ENCODE peak calls at places on chromosomes 2 and 18, in ten cellular contexts. Z, O, C, K, X, M, G, B, J and P are unnamed samples.

GRCh38 chr2:238502088-238502810 is 75.5 kb downstream of the ASB1 start:
- DNase-seq in Z (no peak), O (no peak), C (no peak), K (no peak), X (peak), M (no peak), G (no peak), B (no peak), J (no peak), P (no peak)

GRCh38 chr2:101900375-101900774 is 91.4 kb upstream of the IL1R2 start:
- DNase-seq in Z (no peak), O (no peak), C (no peak), K (no peak), X (no peak), M (no peak), G (no peak), B (no peak), J (no peak), P (peak)

GRCh38 chr2:2041256-2041824 is 289.7 kb downstream of the MYT1L start:
- DNase-seq in Z (no peak), O (no peak), C (no peak), K (no peak), X (no peak), M (no peak), G (no peak), B (no peak), J (no peak), P (no peak)

GRCh38 chr2:220143336-220143735 is 515.9 kb downstream of the SLC4A3 start:
- DNase-seq in Z (peak), O (no peak), C (peak), K (no peak), X (no peak), M (peak), G (no peak), B (no peak), J (peak), P (peak)

GRCh38 chr2:215751200-215751910 is 262.0 kb downstream of the MREG start:
- DNase-seq in Z (peak), O (no peak), C (peak), K (no peak), X (no peak), M (peak), G (no peak), B (no peak), J (no peak), P (peak)

GRCh38 chr2:10721344-10722251 is at the start of gene ATP6V1C2:
- DNase-seq in Z (no peak), O (peak), C (no peak), K (peak), X (peak), M (no peak), G (no peak), B (peak), J (peak), P (peak)

GRCh38 chr2:132804045-132804444 is 134.0 kb upstream of the LYPD1 start:
- DNase-seq in Z (peak), O (no peak), C (peak), K (no peak), X (no peak), M (peak), G (no peak), B (no peak), J (peak), P (no peak)

GRCh38 chr18:37385846-37386435 is 179.7 kb downstream of the CELF4 start:
- DNase-seq in Z (peak), O (no peak), C (peak), K (peak), X (no peak), M (peak), G (no peak), B (no peak), J (peak), P (peak)

GRCh38 chr2:223560704-223561435 is 41.3 kb downstream of the SCG2 start:
- DNase-seq in Z (peak), O (no peak), C (peak), K (no peak), X (no peak), M (peak), G (no peak), B (no peak), J (no peak), P (no peak)

GRCh38 chr2:198731842-198732421 is 725.8 kb downstream of the SATB2 start:
- DNase-seq in Z (no peak), O (no peak), C (no peak), K (no peak), X (no peak), M (peak), G (no peak), B (no peak), J (no peak), P (no peak)

GRCh38 chr18:79728931-79729586 is 49.5 kb downstream of the CTDP1 start:
- DNase-seq in Z (no peak), O (no peak), C (no peak), K (no peak), X (no peak), M (no peak), G (no peak), B (no peak), J (no peak), P (no peak)

GRCh38 chr2:100655446-100655845 is 92.7 kb downstream of the PDCL3 start:
- DNase-seq in Z (no peak), O (no peak), C (no peak), K (no peak), X (no peak), M (no peak), G (no peak), B (no peak), J (no peak), P (no peak)

GRCh38 chr2:159904565-159905281 is 106.7 kb upstream of the CD302 start:
- DNase-seq in Z (no peak), O (peak), C (no peak), K (peak), X (peak), M (no peak), G (peak), B (peak), J (peak), P (peak)

GRCh38 chr2:126219081-126219480 is 436.9 kb upstream of the GYPC start:
- DNase-seq in Z (no peak), O (no peak), C (no peak), K (no peak), X (no peak), M (no peak), G (no peak), B (no peak), J (no peak), P (no peak)

GRCh38 chr2:232489516-232490220 is 2.0 kb upstream of the ECEL1 start:
- DNase-seq in Z (no peak), O (no peak), C (no peak), K (no peak), X (peak), M (no peak), G (peak), B (no peak), J (no peak), P (no peak)

GRCh38 chr2:9287400-9288059 is 80.9 kb downstream of the ASAP2 start:
- DNase-seq in Z (peak), O (no peak), C (peak), K (no peak), X (no peak), M (peak), G (no peak), B (no peak), J (peak), P (peak)

GRCh38 chr2:200454839-200455801 is 54.7 kb downstream of the KCTD18 start:
- DNase-seq in Z (peak), O (no peak), C (peak), K (no peak), X (no peak), M (peak), G (no peak), B (no peak), J (no peak), P (no peak)

GRCh38 chr18:42363446-42363845 is 408.4 kb downstream of the PIK3C3 start:
- DNase-seq in Z (no peak), O (no peak), C (no peak), K (no peak), X (no peak), M (no peak), G (no peak), B (no peak), J (no peak), P (no peak)

DNA sequence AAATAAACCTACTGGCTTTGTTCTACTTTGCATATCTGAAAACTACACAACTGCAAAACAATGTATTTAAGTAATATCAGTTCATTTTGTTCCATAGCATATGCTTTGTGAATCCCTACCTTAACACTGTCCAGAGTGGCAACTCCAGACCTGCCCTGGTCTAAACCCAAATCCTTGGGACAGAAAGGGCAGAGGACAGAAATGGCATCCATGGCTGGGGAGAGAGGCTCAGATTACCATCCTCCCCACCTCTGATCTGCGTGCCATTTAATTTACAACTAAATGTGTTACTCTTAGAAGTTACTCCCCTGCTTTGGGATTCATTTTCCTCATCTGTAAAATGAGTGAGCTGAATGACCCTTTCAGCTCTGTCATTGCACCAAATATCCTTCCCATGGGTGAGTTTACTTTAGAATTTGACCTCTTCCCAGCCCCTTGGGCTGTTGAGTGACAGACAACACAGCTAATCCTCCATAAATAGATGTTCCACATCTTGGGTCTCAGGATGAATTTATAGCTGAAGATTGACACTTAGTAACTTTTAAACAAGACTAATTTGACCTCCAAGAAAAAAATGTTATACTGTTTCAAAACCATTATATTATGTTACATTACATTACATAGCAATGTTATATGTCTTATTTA is 20.1 kb upstream of the NEB start:
- DNase-seq in Z (no peak), O (no peak), C (no peak), K (no peak), X (no peak), M (no peak), G (no peak), B (no peak), J (no peak), P (no peak)
- TF ChIP-seq CTCF in Z (no peak), O (no peak), C (no peak), K (no peak), X (no peak), M (no peak), G (no peak), B (no peak), J (no peak), P (no peak)

DNA sequence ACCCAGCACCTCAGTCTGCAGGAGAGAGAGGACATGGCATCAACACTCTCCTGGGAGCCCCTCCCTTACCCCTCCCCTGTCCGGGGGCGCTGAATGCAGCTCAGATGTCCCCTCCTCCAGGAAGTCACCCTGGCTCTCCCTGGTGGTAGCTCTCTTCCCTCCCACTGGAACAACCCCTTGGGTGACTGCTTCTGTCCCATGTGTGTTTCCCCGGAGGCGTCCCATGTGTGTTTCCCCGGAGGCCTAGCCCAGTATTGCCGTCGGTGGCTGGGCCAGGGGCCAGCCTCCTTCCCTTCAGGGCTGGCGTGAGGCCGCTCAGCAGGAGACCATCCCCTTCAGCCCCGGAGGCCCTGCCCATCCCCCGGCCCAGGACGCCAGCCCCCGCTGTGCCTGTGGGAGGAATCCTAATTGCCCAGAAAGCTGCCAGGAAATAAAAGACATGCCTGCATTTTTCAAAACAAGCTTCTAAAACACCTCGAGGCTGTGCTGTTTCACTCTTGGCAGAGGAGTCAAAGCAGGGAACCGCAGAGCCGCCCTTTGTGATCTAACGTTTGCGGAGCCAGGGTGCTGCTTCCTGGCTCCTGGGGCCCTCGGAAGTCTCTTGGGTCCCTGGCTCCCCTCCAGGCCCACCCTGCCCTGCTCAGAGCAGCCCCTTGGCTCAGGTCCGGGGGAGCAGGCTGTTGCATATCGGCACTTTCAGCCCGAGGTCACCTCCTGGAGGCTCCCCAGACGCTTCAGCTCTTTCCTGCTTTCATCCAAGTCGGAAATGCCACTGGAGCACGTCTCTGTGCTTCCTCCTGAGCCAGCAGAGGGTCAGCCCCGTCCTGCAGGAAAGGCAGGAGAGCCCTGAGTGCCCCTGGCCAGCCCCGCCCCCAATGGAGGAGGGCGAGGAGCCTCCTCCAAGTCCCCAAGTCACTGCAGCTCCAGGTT is 11.4 kb downstream of the SNED1 start:
- DNase-seq in Z (peak), O (no peak), C (peak), K (no peak), X (peak), M (peak), G (peak), B (no peak), J (peak), P (peak)
- TF ChIP-seq CTCF in Z (peak), O (no peak), C (no peak), K (peak), X (no peak), M (no peak), G (peak), B (peak), J (no peak), P (no peak)

GRCh38 chr2:113700186-113700841 is 56.1 kb downstream of the SLC35F5 start:
- DNase-seq in Z (no peak), O (no peak), C (no peak), K (peak), X (peak), M (peak), G (no peak), B (no peak), J (peak), P (no peak)
- TF ChIP-seq CTCF in Z (no peak), O (no peak), C (no peak), K (no peak), X (no peak), M (peak), G (no peak), B (no peak), J (peak), P (no peak)

GRCh38 chr2:172467382-172467781 is 40.0 kb downstream of the ITGA6 start:
- DNase-seq in Z (no peak), O (no peak), C (no peak), K (peak), X (no peak), M (peak), G (no peak), B (no peak), J (peak), P (no peak)
- TF ChIP-seq CTCF in Z (peak), O (no peak), C (peak), K (peak), X (no peak), M (peak), G (no peak), B (peak), J (peak), P (no peak)

GRCh38 chr2:163887182-163887581 is 151.4 kb upstream of the FIGN start:
- DNase-seq in Z (no peak), O (no peak), C (no peak), K (no peak), X (no peak), M (no peak), G (no peak), B (no peak), J (no peak), P (no peak)
- TF ChIP-seq CTCF in Z (peak), O (peak), C (peak), K (peak), X (no peak), M (peak), G (no peak), B (peak), J (no peak), P (peak)

GRCh38 chr2:84855730-84856129 is 25.2 kb downstream of the TRABD2A start:
- DNase-seq in Z (no peak), O (no peak), C (no peak), K (no peak), X (peak), M (no peak), G (no peak), B (no peak), J (no peak), P (no peak)
- TF ChIP-seq CTCF in Z (no peak), O (no peak), C (no peak), K (no peak), X (no peak), M (no peak), G (no peak), B (no peak), J (no peak), P (no peak)

GRCh38 chr2:26934335-26934724 is 36.1 kb upstream of the MAPRE3 start:
- DNase-seq in Z (no peak), O (no peak), C (no peak), K (no peak), X (peak), M (no peak), G (no peak), B (no peak), J (no peak), P (no peak)

GRCh38 chr2:26938399-26938798 is 32.0 kb upstream of the MAPRE3 start:
- DNase-seq in Z (no peak), O (no peak), C (peak), K (no peak), X (no peak), M (no peak), G (no peak), B (no peak), J (peak), P (no peak)

GRCh38 chr2:26934985-26935384 is 35.5 kb upstream of the MAPRE3 start:
- DNase-seq in Z (no peak), O (no peak), C (no peak), K (no peak), X (no peak), M (no peak), G (no peak), B (no peak), J (no peak), P (no peak)

GRCh38 chr2:26933638-26934334 is 36.7 kb upstream of the MAPRE3 start:
- DNase-seq in Z (no peak), O (no peak), C (no peak), K (no peak), X (no peak), M (no peak), G (no peak), B (no peak), J (no peak), P (no peak)

DNA sequence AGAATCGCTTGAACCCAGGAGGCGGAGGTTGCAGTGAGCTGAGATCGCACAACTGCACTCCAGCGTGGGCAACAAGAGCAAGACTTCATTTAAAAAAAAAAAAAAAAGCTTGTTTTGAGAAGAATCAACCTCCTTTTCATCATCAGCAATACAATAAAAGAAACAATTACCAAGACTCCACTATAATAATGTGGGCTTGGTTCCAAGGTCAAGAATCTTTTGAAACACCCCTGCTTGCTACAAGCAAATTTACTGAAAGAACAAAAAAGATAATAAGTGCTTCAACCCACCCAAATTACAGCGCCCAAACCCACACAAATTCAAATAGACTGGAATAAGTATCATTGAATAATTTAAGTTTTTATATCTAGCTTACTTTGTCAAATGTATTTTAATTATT is 33.6 kb upstream of the MAPRE3 start:
- DNase-seq in Z (no peak), O (no peak), C (no peak), K (no peak), X (no peak), M (no peak), G (no peak), B (no peak), J (no peak), P (no peak)
- TF ChIP-seq CTCF in Z (no peak), O (no peak), C (no peak), K (no peak), X (no peak), M (no peak), G (no peak), B (no peak), J (no peak), P (no peak)

GRCh38 chr18:40159141-40160017 is 1795.7 kb upstream of the PIK3C3 start:
- DNase-seq in Z (peak), O (no peak), C (peak), K (peak), X (no peak), M (peak), G (no peak), B (no peak), J (peak), P (peak)
- TF ChIP-seq CTCF in Z (peak), O (peak), C (peak), K (peak), X (peak), M (peak), G (no peak), B (peak), J (peak), P (peak)

GRCh38 chr2:79776461-79777146 is 263.8 kb downstream of the CTNNA2 start:
- DNase-seq in Z (peak), O (no peak), C (no peak), K (no peak), X (no peak), M (no peak), G (no peak), B (no peak), J (no peak), P (no peak)
- TF ChIP-seq CTCF in Z (no peak), O (no peak), C (no peak), K (no peak), X (no peak), M (no peak), G (no peak), B (no peak), J (no peak), P (no peak)

GRCh38 chr2:124609667-124610066 is 584.6 kb downstream of the CNTNAP5 start:
- DNase-seq in Z (no peak), O (no peak), C (no peak), K (no peak), X (no peak), M (no peak), G (no peak), B (no peak), J (no peak), P (no peak)
- TF ChIP-seq CTCF in Z (no peak), O (no peak), C (no peak), K (no peak), X (no peak), M (no peak), G (no peak), B (no peak), J (no peak), P (no peak)